ENCODE peak calls at places on chromosome 12, in four cellular contexts. D is right atrium auricular region; S is stimulated activated CD4-positive, alpha-beta T cell treated with anti-CD3 and anti-CD28 coated beads, Interleukin-1b, Interleukin-23, amount 100 ng/mL, for 1 hour; T is CD8-positive, alpha-beta T cell. O is an unnamed sample.

GRCh38 chr12:33330940-33331339 is 108.7 kb downstream of the SYT10 start:
- DNase-seq in D (no peak), S (no peak), T (no peak), O (no peak)

GRCh38 chr12:58252914-58253313 is 311.5 kb downstream of the ATP23 start:
- DNase-seq in S (no peak), T (no peak), D (no peak), O (no peak)

GRCh38 chr12:100279612-100280244 is 12.8 kb downstream of the SCYL2 start:
- DNase-seq in T (no peak), D (no peak), S (no peak), O (no peak)

GRCh38 chr12:49882248-49882850 is 21.4 kb downstream of the FAIM2 start:
- DNase-seq in D (no peak), S (no peak), T (no peak), O (no peak)

GRCh38 chr12:87038098-87038497 is 781.9 kb upstream of the MGAT4C start:
- DNase-seq in D (no peak), T (no peak), S (no peak), O (no peak)

GRCh38 chr12:94844452-94844851 is 159.0 kb downstream of the NDUFA12 start:
- DNase-seq in S (no peak), D (no peak), T (no peak), O (no peak)

GRCh38 chr12:5456906-5457305 is 25.0 kb downstream of the NTF3 start:
- DNase-seq in T (no peak), S (no peak), D (no peak), O (no peak)

GRCh38 chr12:6925239-6925542 is 2.6 kb upstream of the ATN1 start:
- DNase-seq in D (no peak), S (no peak), T (no peak), O (peak)

GRCh38 chr12:125070117-125070516 is 4.9 kb downstream of the AACS start:
- DNase-seq in D (no peak), S (no peak), T (no peak), O (no peak)

GRCh38 chr12:25829192-25829591 is 129.3 kb upstream of the RASSF8 start:
- DNase-seq in D (peak), S (no peak), T (no peak), O (no peak)

GRCh38 chr12:15701212-15701611 is 88.0 kb downstream of the EPS8 start:
- DNase-seq in T (no peak), S (no peak), D (no peak), O (no peak)

O was measured in cerebellum.